ENCODE peak calls at places on chromosome 4, in six cellular contexts. One of them, this sample, is unnamed.

GRCh38 chr4:94669672-94670664 is 87.8 kb upstream of the BMPR1B start:
- DNase-seq in nephron progenitor cell: no peak
- DNase-seq in fibroblast of lung: no peak
- DNase-seq in upper lobe of left lung: no peak
- DNase-seq in tibial artery: no peak
- DNase-seq in CD8-positive, alpha-beta T cell: no peak
- DNase-seq in this sample: no peak

GRCh38 chr4:35934370-35934981 is 309.8 kb downstream of the ARAP2 start:
- DNase-seq in fibroblast of lung: peak
- DNase-seq in CD8-positive, alpha-beta T cell: no peak
- DNase-seq in tibial artery: no peak
- DNase-seq in nephron progenitor cell: peak
- DNase-seq in upper lobe of left lung: no peak
- DNase-seq in this sample: no peak

GRCh38 chr4:67106846-67107467 is 438.3 kb downstream of the CENPC start:
- DNase-seq in tibial artery: no peak
- DNase-seq in CD8-positive, alpha-beta T cell: no peak
- DNase-seq in upper lobe of left lung: no peak
- DNase-seq in nephron progenitor cell: no peak
- DNase-seq in fibroblast of lung: no peak
- DNase-seq in this sample: no peak

GRCh38 chr4:165814256-165815010 is 58.6 kb upstream of the TLL1 start:
- DNase-seq in nephron progenitor cell: no peak
- DNase-seq in fibroblast of lung: peak
- DNase-seq in tibial artery: no peak
- DNase-seq in CD8-positive, alpha-beta T cell: no peak
- DNase-seq in upper lobe of left lung: no peak
- DNase-seq in this sample: no peak

GRCh38 chr4:165010487-165010886 is 21.3 kb upstream of the TRIM60 start:
- DNase-seq in fibroblast of lung: no peak
- DNase-seq in nephron progenitor cell: no peak
- DNase-seq in upper lobe of left lung: no peak
- DNase-seq in CD8-positive, alpha-beta T cell: no peak
- DNase-seq in tibial artery: no peak
- DNase-seq in this sample: no peak

GRCh38 chr4:106583567-106583966 is 215.0 kb upstream of the GIMD1 start:
- DNase-seq in nephron progenitor cell: no peak
- DNase-seq in upper lobe of left lung: no peak
- DNase-seq in CD8-positive, alpha-beta T cell: no peak
- DNase-seq in tibial artery: no peak
- DNase-seq in fibroblast of lung: peak
- DNase-seq in this sample: no peak

GRCh38 chr4:10259976-10260375 is 143.4 kb upstream of the WDR1 start:
- DNase-seq in CD8-positive, alpha-beta T cell: no peak
- DNase-seq in upper lobe of left lung: no peak
- DNase-seq in nephron progenitor cell: no peak
- DNase-seq in tibial artery: no peak
- DNase-seq in fibroblast of lung: no peak
- DNase-seq in this sample: no peak

GRCh38 chr4:118353452-118353851 is 649 bp upstream of the PRSS12 start:
- DNase-seq in CD8-positive, alpha-beta T cell: no peak
- DNase-seq in nephron progenitor cell: no peak
- DNase-seq in upper lobe of left lung: no peak
- DNase-seq in tibial artery: no peak
- DNase-seq in fibroblast of lung: no peak
- DNase-seq in this sample: no peak

DNA sequence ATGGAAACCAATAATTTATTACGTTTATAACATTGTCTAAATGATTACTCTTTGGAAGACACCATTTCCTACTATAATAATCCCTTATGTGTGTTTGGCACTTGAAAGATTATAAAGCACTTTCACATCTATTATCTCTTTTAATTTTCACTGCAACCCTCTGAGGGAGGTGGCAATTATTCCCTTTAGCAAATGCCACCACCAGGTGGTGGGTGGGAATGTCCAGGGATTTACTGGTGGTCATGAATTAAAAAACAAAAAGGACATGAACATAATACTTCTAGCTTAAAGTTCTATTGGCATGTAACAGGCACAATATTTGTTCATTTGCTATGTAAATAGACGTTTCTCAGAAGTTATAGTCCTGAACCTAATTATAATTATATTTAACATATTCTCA is 1.2 kb upstream of the MGARP start:
- DNase-seq in fibroblast of lung: no peak
- DNase-seq in tibial artery: no peak
- DNase-seq in CD8-positive, alpha-beta T cell: no peak
- DNase-seq in nephron progenitor cell: no peak
- DNase-seq in upper lobe of left lung: no peak
- DNase-seq in this sample: no peak
- TF ChIP-seq CTCF in fibroblast of lung: no peak
- TF ChIP-seq CTCF in tibial artery: no peak
- TF ChIP-seq CTCF in CD8-positive, alpha-beta T cell: no peak
- TF ChIP-seq CTCF in nephron progenitor cell: peak
- TF ChIP-seq CTCF in upper lobe of left lung: no peak
- TF ChIP-seq CTCF in this sample: peak

GRCh38 chr4:41200486-41201017 is 13.8 kb downstream of the APBB2 start:
- DNase-seq in upper lobe of left lung: no peak
- DNase-seq in nephron progenitor cell: no peak
- DNase-seq in CD8-positive, alpha-beta T cell: no peak
- DNase-seq in tibial artery: no peak
- DNase-seq in fibroblast of lung: no peak
- DNase-seq in this sample: no peak
- TF ChIP-seq CTCF in upper lobe of left lung: no peak
- TF ChIP-seq CTCF in nephron progenitor cell: no peak
- TF ChIP-seq CTCF in CD8-positive, alpha-beta T cell: no peak
- TF ChIP-seq CTCF in tibial artery: peak
- TF ChIP-seq CTCF in fibroblast of lung: no peak
- TF ChIP-seq CTCF in this sample: no peak

GRCh38 chr4:30718889-30719252 is 1.3 kb upstream of the PCDH7 start:
- DNase-seq in nephron progenitor cell: peak
- DNase-seq in fibroblast of lung: peak
- DNase-seq in tibial artery: no peak
- DNase-seq in upper lobe of left lung: peak
- DNase-seq in CD8-positive, alpha-beta T cell: no peak
- DNase-seq in this sample: no peak

GRCh38 chr4:30720656-30721352 is 635 bp downstream of the PCDH7 start:
- DNase-seq in fibroblast of lung: peak
- DNase-seq in CD8-positive, alpha-beta T cell: no peak
- DNase-seq in upper lobe of left lung: peak
- DNase-seq in nephron progenitor cell: peak
- DNase-seq in tibial artery: peak
- DNase-seq in this sample: no peak

GRCh38 chr4:30719363-30720020 is 677 bp upstream of the PCDH7 start:
- DNase-seq in nephron progenitor cell: peak
- DNase-seq in tibial artery: peak
- DNase-seq in CD8-positive, alpha-beta T cell: no peak
- DNase-seq in fibroblast of lung: peak
- DNase-seq in upper lobe of left lung: peak
- DNase-seq in this sample: no peak

GRCh38 chr4:30721353-30722091 is 1.4 kb downstream of the PCDH7 start:
- DNase-seq in CD8-positive, alpha-beta T cell: no peak
- DNase-seq in fibroblast of lung: peak
- DNase-seq in nephron progenitor cell: peak
- DNase-seq in tibial artery: peak
- DNase-seq in upper lobe of left lung: peak
- DNase-seq in this sample: peak

GRCh38 chr4:30720021-30720655 is at the start of gene PCDH7:
- DNase-seq in fibroblast of lung: peak
- DNase-seq in CD8-positive, alpha-beta T cell: no peak
- DNase-seq in nephron progenitor cell: peak
- DNase-seq in upper lobe of left lung: peak
- DNase-seq in tibial artery: peak
- DNase-seq in this sample: no peak
- TF ChIP-seq CTCF in fibroblast of lung: no peak
- TF ChIP-seq CTCF in CD8-positive, alpha-beta T cell: no peak
- TF ChIP-seq CTCF in nephron progenitor cell: no peak
- TF ChIP-seq CTCF in upper lobe of left lung: no peak
- TF ChIP-seq CTCF in tibial artery: no peak
- TF ChIP-seq CTCF in this sample: no peak

GRCh38 chr4:49036528-49036927 is 50.5 kb downstream of the CWH43 start:
- DNase-seq in nephron progenitor cell: no peak
- DNase-seq in upper lobe of left lung: no peak
- DNase-seq in tibial artery: no peak
- DNase-seq in CD8-positive, alpha-beta T cell: no peak
- DNase-seq in fibroblast of lung: no peak
- DNase-seq in this sample: no peak

GRCh38 chr4:49032440-49033161 is 46.5 kb downstream of the CWH43 start:
- DNase-seq in tibial artery: no peak
- DNase-seq in nephron progenitor cell: no peak
- DNase-seq in CD8-positive, alpha-beta T cell: no peak
- DNase-seq in fibroblast of lung: no peak
- DNase-seq in upper lobe of left lung: no peak
- DNase-seq in this sample: no peak
- TF ChIP-seq CTCF in tibial artery: no peak
- TF ChIP-seq CTCF in nephron progenitor cell: no peak
- TF ChIP-seq CTCF in CD8-positive, alpha-beta T cell: no peak
- TF ChIP-seq CTCF in fibroblast of lung: peak
- TF ChIP-seq CTCF in upper lobe of left lung: no peak
- TF ChIP-seq CTCF in this sample: no peak

GRCh38 chr4:107937040-107937439 is 5.7 kb downstream of the CYP2U1 start:
- DNase-seq in nephron progenitor cell: no peak
- DNase-seq in fibroblast of lung: no peak
- DNase-seq in CD8-positive, alpha-beta T cell: no peak
- DNase-seq in upper lobe of left lung: no peak
- DNase-seq in tibial artery: no peak
- DNase-seq in this sample: no peak
- TF ChIP-seq CTCF in nephron progenitor cell: no peak
- TF ChIP-seq CTCF in fibroblast of lung: no peak
- TF ChIP-seq CTCF in CD8-positive, alpha-beta T cell: no peak
- TF ChIP-seq CTCF in upper lobe of left lung: no peak
- TF ChIP-seq CTCF in tibial artery: no peak
- TF ChIP-seq CTCF in this sample: no peak

GRCh38 chr4:180913750-180914149 is 1329.5 kb upstream of the TENM3 start:
- DNase-seq in tibial artery: no peak
- DNase-seq in fibroblast of lung: no peak
- DNase-seq in CD8-positive, alpha-beta T cell: no peak
- DNase-seq in nephron progenitor cell: no peak
- DNase-seq in upper lobe of left lung: no peak
- DNase-seq in this sample: no peak

GRCh38 chr4:180909279-180909678 is 1333.9 kb upstream of the TENM3 start:
- DNase-seq in CD8-positive, alpha-beta T cell: no peak
- DNase-seq in upper lobe of left lung: no peak
- DNase-seq in tibial artery: no peak
- DNase-seq in nephron progenitor cell: peak
- DNase-seq in fibroblast of lung: peak
- DNase-seq in this sample: no peak
- TF ChIP-seq CTCF in CD8-positive, alpha-beta T cell: no peak
- TF ChIP-seq CTCF in upper lobe of left lung: no peak
- TF ChIP-seq CTCF in tibial artery: no peak
- TF ChIP-seq CTCF in nephron progenitor cell: peak
- TF ChIP-seq CTCF in fibroblast of lung: peak
- TF ChIP-seq CTCF in this sample: no peak

GRCh38 chr4:37799941-37800554 is 26.4 kb upstream of the PGM2 start:
- DNase-seq in tibial artery: no peak
- DNase-seq in fibroblast of lung: no peak
- DNase-seq in upper lobe of left lung: no peak
- DNase-seq in CD8-positive, alpha-beta T cell: no peak
- DNase-seq in nephron progenitor cell: no peak
- DNase-seq in this sample: no peak

GRCh38 chr4:37798616-37799015 is 27.9 kb upstream of the PGM2 start:
- DNase-seq in nephron progenitor cell: no peak
- DNase-seq in upper lobe of left lung: no peak
- DNase-seq in tibial artery: no peak
- DNase-seq in fibroblast of lung: no peak
- DNase-seq in CD8-positive, alpha-beta T cell: no peak
- DNase-seq in this sample: no peak

GRCh38 chr4:37803348-37803973 is 23.0 kb upstream of the PGM2 start:
- DNase-seq in upper lobe of left lung: no peak
- DNase-seq in fibroblast of lung: peak
- DNase-seq in tibial artery: no peak
- DNase-seq in nephron progenitor cell: no peak
- DNase-seq in CD8-positive, alpha-beta T cell: no peak
- DNase-seq in this sample: no peak

GRCh38 chr4:37805091-37805490 is 21.4 kb upstream of the PGM2 start:
- DNase-seq in CD8-positive, alpha-beta T cell: no peak
- DNase-seq in upper lobe of left lung: no peak
- DNase-seq in fibroblast of lung: no peak
- DNase-seq in tibial artery: no peak
- DNase-seq in nephron progenitor cell: no peak
- DNase-seq in this sample: no peak

DNA sequence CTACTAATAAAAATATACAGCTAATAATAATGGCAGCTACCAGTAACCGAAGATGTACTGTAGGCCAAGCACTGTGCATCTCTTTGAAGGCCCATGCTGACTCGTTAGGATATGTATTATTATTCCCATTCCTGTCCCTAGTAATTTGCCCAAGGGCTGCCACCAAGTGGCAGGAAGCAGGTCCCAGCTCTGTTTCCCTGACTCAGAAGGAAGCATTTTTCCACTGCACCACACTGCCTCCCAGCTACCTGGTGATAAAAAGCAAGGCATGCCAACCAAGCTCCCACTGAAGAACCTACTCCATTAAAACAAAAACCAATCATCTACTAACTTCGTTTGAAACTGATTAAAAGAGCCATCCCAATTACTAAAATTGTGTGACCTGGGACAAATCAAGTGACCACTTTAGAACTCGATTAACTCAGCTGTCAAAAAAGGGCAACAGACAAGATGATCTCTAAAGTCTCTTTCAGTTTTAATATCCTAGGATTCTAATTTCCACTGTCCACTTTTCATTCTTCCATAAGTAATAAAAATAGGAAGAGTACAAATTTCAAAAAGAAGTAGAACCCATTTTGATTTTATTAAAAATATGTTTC is 24.3 kb upstream of the PGM2 start:
- DNase-seq in nephron progenitor cell: peak
- DNase-seq in tibial artery: peak
- DNase-seq in upper lobe of left lung: no peak
- DNase-seq in fibroblast of lung: peak
- DNase-seq in CD8-positive, alpha-beta T cell: no peak
- DNase-seq in this sample: peak
- TF ChIP-seq CTCF in nephron progenitor cell: peak
- TF ChIP-seq CTCF in tibial artery: peak
- TF ChIP-seq CTCF in upper lobe of left lung: no peak
- TF ChIP-seq CTCF in fibroblast of lung: peak
- TF ChIP-seq CTCF in CD8-positive, alpha-beta T cell: no peak
- TF ChIP-seq CTCF in this sample: peak